ENCODE peak calls at places on chromosomes 2 and 18, in eight cellular contexts. One of them, this sample, is unnamed.

GRCh38 chr2:67346718-67347407 is 50.3 kb upstream of the ETAA1 start:
- DNase-seq in heart right ventricle: no peak
- DNase-seq in CD8-positive, alpha-beta T cell: no peak
- DNase-seq in endodermal cell: no peak
- DNase-seq in Panc1: no peak
- DNase-seq in kidney: no peak
- DNase-seq in A549: no peak
- DNase-seq in K562: no peak
- DNase-seq in this sample: no peak

GRCh38 chr18:73340135-73340934 is 472.5 kb upstream of the NETO1 start:
- DNase-seq in CD8-positive, alpha-beta T cell: no peak
- DNase-seq in heart right ventricle: no peak
- DNase-seq in endodermal cell: no peak
- DNase-seq in K562: no peak
- DNase-seq in A549: no peak
- DNase-seq in Panc1: no peak
- DNase-seq in kidney: no peak
- DNase-seq in this sample: no peak

GRCh38 chr18:35203001-35203553 is 37.8 kb upstream of the ZNF397 start:
- DNase-seq in Panc1: no peak
- DNase-seq in endodermal cell: no peak
- DNase-seq in A549: no peak
- DNase-seq in K562: no peak
- DNase-seq in heart right ventricle: no peak
- DNase-seq in CD8-positive, alpha-beta T cell: no peak
- DNase-seq in kidney: no peak
- DNase-seq in this sample: no peak

GRCh38 chr18:75455249-75456183 is 28.0 kb upstream of the SMIM21 start:
- DNase-seq in K562: no peak
- DNase-seq in CD8-positive, alpha-beta T cell: no peak
- DNase-seq in Panc1: no peak
- DNase-seq in heart right ventricle: peak; percentile 32
- DNase-seq in endodermal cell: peak; percentile 82
- DNase-seq in A549: no peak
- DNase-seq in kidney: peak; percentile 76
- DNase-seq in this sample: peak; percentile 65

GRCh38 chr2:96891591-96892333 is 21.9 kb upstream of the SEMA4C start:
- DNase-seq in A549: no peak
- DNase-seq in kidney: peak; percentile 80
- DNase-seq in K562: no peak
- DNase-seq in CD8-positive, alpha-beta T cell: peak; percentile 45
- DNase-seq in endodermal cell: peak; percentile 84
- DNase-seq in Panc1: no peak
- DNase-seq in heart right ventricle: no peak
- DNase-seq in this sample: no peak

GRCh38 chr18:43312891-43313290 is 35.6 kb upstream of the SYT4 start:
- DNase-seq in CD8-positive, alpha-beta T cell: no peak
- DNase-seq in heart right ventricle: no peak
- DNase-seq in endodermal cell: no peak
- DNase-seq in kidney: no peak
- DNase-seq in Panc1: peak; percentile 30
- DNase-seq in K562: no peak
- DNase-seq in A549: no peak
- DNase-seq in this sample: no peak

GRCh38 chr2:46200100-46200690 is 97.0 kb upstream of the EPAS1 start:
- DNase-seq in kidney: no peak
- DNase-seq in heart right ventricle: no peak
- DNase-seq in K562: no peak
- DNase-seq in CD8-positive, alpha-beta T cell: no peak
- DNase-seq in endodermal cell: no peak
- DNase-seq in A549: no peak
- DNase-seq in Panc1: no peak
- DNase-seq in this sample: no peak

GRCh38 chr18:9673296-9674251 is 34.5 kb upstream of the RAB31 start:
- DNase-seq in A549: peak; percentile 94
- DNase-seq in heart right ventricle: no peak
- DNase-seq in kidney: peak; percentile 79
- DNase-seq in endodermal cell: peak; percentile 69
- DNase-seq in CD8-positive, alpha-beta T cell: no peak
- DNase-seq in K562: no peak
- DNase-seq in Panc1: peak; percentile 41
- DNase-seq in this sample: peak; percentile 44

GRCh38 chr2:235378261-235378660 is 115.6 kb upstream of the AGAP1 start:
- DNase-seq in CD8-positive, alpha-beta T cell: no peak
- DNase-seq in Panc1: no peak
- DNase-seq in K562: no peak
- DNase-seq in heart right ventricle: no peak
- DNase-seq in endodermal cell: no peak
- DNase-seq in A549: no peak
- DNase-seq in kidney: no peak
- DNase-seq in this sample: no peak

GRCh38 chr2:240201861-240202260 is 61.4 kb upstream of the OTOS start:
- DNase-seq in Panc1: no peak
- DNase-seq in endodermal cell: peak; percentile 18
- DNase-seq in K562: no peak
- DNase-seq in A549: no peak
- DNase-seq in kidney: no peak
- DNase-seq in heart right ventricle: no peak
- DNase-seq in CD8-positive, alpha-beta T cell: no peak
- DNase-seq in this sample: no peak

GRCh38 chr2:183105402-183106134 is 18.7 kb upstream of the NUP35 start:
- DNase-seq in heart right ventricle: no peak
- DNase-seq in A549: no peak
- DNase-seq in endodermal cell: no peak
- DNase-seq in CD8-positive, alpha-beta T cell: no peak
- DNase-seq in Panc1: no peak
- DNase-seq in K562: no peak
- DNase-seq in kidney: no peak
- DNase-seq in this sample: no peak

GRCh38 chr2:28610583-28611201 is 114.8 kb downstream of the PLB1 start:
- DNase-seq in kidney: peak; percentile 92
- DNase-seq in A549: peak; percentile 95
- DNase-seq in heart right ventricle: no peak
- DNase-seq in endodermal cell: no peak
- DNase-seq in K562: peak; percentile 24
- DNase-seq in Panc1: no peak
- DNase-seq in CD8-positive, alpha-beta T cell: peak; percentile 37
- DNase-seq in this sample: no peak
- H3K27ac ChIP-seq in kidney: peak overlapping the region; percentile 71
- H3K27ac ChIP-seq in A549: peak overlapping the region; percentile 82
- H3K27ac ChIP-seq in heart right ventricle: no peak overlapping the region
- H3K27ac ChIP-seq in endodermal cell: no peak overlapping the region
- H3K27ac ChIP-seq in K562: no peak overlapping the region
- H3K27ac ChIP-seq in Panc1: peak overlapping the region; percentile 48
- H3K27ac ChIP-seq in CD8-positive, alpha-beta T cell: no peak overlapping the region
- H3K27ac ChIP-seq in this sample: no peak overlapping the region

DNA sequence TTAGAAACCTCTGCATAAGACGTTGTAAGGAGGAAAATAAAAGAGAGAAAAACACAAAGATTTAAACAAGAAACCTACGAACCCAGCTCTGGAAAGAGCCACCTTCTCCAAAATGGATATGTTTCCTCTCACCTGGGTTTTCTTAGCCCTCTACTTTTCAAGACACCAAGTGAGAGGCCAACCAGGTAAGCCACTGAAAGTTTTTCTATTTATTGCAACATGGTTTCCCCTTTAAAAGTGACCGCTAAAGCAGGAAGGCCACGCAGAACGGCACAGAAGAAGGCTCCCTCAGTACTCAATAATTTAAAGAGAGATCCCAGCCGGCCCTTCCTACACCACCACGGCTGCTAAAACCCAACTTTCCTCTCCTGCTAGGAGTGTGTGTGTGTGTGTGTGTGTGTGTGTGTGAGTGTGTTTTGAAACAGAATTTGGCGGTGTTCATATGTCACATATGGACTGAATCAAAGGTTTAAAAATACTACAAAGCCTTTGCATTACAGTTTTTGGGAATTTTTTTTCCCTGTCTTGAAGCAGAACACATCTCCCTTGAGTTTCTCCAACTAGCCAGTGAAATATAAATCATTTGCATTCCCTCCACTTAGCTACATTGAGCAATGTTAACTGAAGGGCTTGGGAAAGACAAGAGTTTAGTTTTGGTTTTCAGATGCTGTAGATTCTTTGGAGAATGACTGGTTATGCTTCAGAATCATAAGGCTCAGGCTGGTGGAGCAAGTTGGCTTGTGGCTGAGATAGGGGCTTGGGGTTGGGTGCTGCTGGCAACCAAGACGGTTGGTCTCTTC is 1.1 kb downstream of the NRP2 start:
- DNase-seq in Panc1: no peak
- DNase-seq in endodermal cell: peak; percentile 58
- DNase-seq in CD8-positive, alpha-beta T cell: no peak
- DNase-seq in K562: no peak
- DNase-seq in kidney: no peak
- DNase-seq in A549: no peak
- DNase-seq in heart right ventricle: no peak
- DNase-seq in this sample: no peak
- H3K4me1 ChIP-seq in Panc1: peaks cover 2% of the 10 kb centered on the region
- H3K4me1 ChIP-seq in endodermal cell: peaks cover 31% of the 10 kb centered on the region
- H3K4me1 ChIP-seq in CD8-positive, alpha-beta T cell: peaks cover 15% of the 10 kb centered on the region
- H3K4me1 ChIP-seq in K562: no peaks in the 10 kb centered on the region
- H3K4me1 ChIP-seq in kidney: peaks cover 19% of the 10 kb centered on the region
- H3K4me1 ChIP-seq in A549: peaks cover 48% of the 10 kb centered on the region
- H3K4me1 ChIP-seq in heart right ventricle: peaks cover 45% of the 10 kb centered on the region
- H3K4me1 ChIP-seq in this sample: peaks cover 51% of the 10 kb centered on the region

DNA sequence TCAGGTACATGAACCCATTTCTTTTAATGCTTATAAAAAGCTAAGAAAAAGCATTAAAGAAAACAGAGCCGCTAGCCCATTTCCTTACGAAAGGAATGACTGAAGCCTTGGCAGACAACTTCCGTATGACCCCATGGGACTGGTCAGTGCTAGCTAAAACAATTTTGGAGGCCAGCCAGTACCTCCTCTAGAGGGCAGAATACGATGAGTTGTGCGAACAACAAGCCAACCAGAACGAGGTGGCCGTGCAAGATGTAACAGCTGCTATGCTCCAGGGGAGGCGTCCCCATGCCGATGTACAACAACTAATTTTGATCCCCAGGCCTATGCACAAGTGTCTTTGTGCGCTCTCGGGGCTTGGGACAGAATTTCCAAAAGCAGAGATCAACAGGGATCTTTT is 16.7 kb downstream of the MAP3K2 start:
- DNase-seq in K562: no peak
- DNase-seq in endodermal cell: no peak
- DNase-seq in heart right ventricle: peak; percentile 35
- DNase-seq in A549: no peak
- DNase-seq in CD8-positive, alpha-beta T cell: no peak
- DNase-seq in kidney: no peak
- DNase-seq in Panc1: no peak
- DNase-seq in this sample: no peak
- TF ChIP-seq CTCF in K562: no peak
- TF ChIP-seq CTCF in endodermal cell: no peak
- TF ChIP-seq CTCF in heart right ventricle: no peak
- TF ChIP-seq CTCF in A549: peak; percentile 10
- TF ChIP-seq CTCF in CD8-positive, alpha-beta T cell: no peak
- TF ChIP-seq CTCF in kidney: peak; percentile 12
- TF ChIP-seq CTCF in Panc1: no peak
- TF ChIP-seq CTCF in this sample: no peak

GRCh38 chr18:45142868-45143267 is 462.2 kb downstream of the SETBP1 start:
- DNase-seq in A549: no peak
- DNase-seq in heart right ventricle: no peak
- DNase-seq in CD8-positive, alpha-beta T cell: no peak
- DNase-seq in K562: no peak
- DNase-seq in Panc1: no peak
- DNase-seq in kidney: no peak
- DNase-seq in endodermal cell: no peak
- DNase-seq in this sample: no peak

GRCh38 chr18:45137089-45137423 is 456.4 kb downstream of the SETBP1 start:
- DNase-seq in endodermal cell: no peak
- DNase-seq in kidney: no peak
- DNase-seq in A549: no peak
- DNase-seq in heart right ventricle: no peak
- DNase-seq in Panc1: no peak
- DNase-seq in CD8-positive, alpha-beta T cell: no peak
- DNase-seq in K562: no peak
- DNase-seq in this sample: no peak

GRCh38 chr18:45136381-45137088 is 455.8 kb downstream of the SETBP1 start:
- DNase-seq in CD8-positive, alpha-beta T cell: no peak
- DNase-seq in kidney: no peak
- DNase-seq in heart right ventricle: no peak
- DNase-seq in K562: no peak
- DNase-seq in A549: no peak
- DNase-seq in Panc1: no peak
- DNase-seq in endodermal cell: no peak
- DNase-seq in this sample: no peak

GRCh38 chr18:45139478-45139877 is 458.8 kb downstream of the SETBP1 start:
- DNase-seq in K562: no peak
- DNase-seq in CD8-positive, alpha-beta T cell: no peak
- DNase-seq in kidney: no peak
- DNase-seq in heart right ventricle: no peak
- DNase-seq in Panc1: no peak
- DNase-seq in endodermal cell: no peak
- DNase-seq in A549: no peak
- DNase-seq in this sample: no peak
- H3K27ac ChIP-seq in K562: no peak overlapping the region
- H3K27ac ChIP-seq in CD8-positive, alpha-beta T cell: no peak overlapping the region
- H3K27ac ChIP-seq in kidney: no peak overlapping the region
- H3K27ac ChIP-seq in heart right ventricle: no peak overlapping the region
- H3K27ac ChIP-seq in Panc1: no peak overlapping the region
- H3K27ac ChIP-seq in endodermal cell: no peak overlapping the region
- H3K27ac ChIP-seq in A549: no peak overlapping the region
- H3K27ac ChIP-seq in this sample: no peak overlapping the region

DNA sequence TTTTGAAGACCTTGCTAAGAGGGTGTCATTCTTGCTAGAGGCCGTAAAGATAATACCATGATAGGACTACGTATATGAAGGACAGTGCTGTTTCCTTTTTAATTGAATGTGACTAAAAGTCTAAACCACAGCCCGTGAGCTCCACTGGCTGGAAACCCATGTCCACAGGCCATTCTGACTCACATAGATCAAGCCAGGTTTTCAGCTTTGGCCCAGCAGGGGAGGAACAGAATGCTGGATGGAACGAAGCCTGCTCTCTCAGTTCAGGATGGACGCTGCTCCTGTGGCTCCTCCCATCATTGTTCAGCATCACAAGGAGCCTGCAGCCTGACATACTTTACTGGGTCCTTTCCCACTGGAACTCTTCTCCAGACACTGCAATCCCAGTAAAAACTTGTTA is 47.6 kb downstream of the ALPK2 start:
- DNase-seq in Panc1: no peak
- DNase-seq in A549: peak; percentile 31
- DNase-seq in endodermal cell: peak; percentile 63
- DNase-seq in K562: no peak
- DNase-seq in CD8-positive, alpha-beta T cell: no peak
- DNase-seq in kidney: no peak
- DNase-seq in heart right ventricle: no peak
- DNase-seq in this sample: no peak
- H3K4me1 ChIP-seq in Panc1: peaks cover 7% of the 10 kb centered on the region
- H3K4me1 ChIP-seq in A549: peaks cover 48% of the 10 kb centered on the region
- H3K4me1 ChIP-seq in endodermal cell: peaks cover 12% of the 10 kb centered on the region
- H3K4me1 ChIP-seq in K562: no peaks in the 10 kb centered on the region
- H3K4me1 ChIP-seq in CD8-positive, alpha-beta T cell: peaks cover 11% of the 10 kb centered on the region
- H3K4me1 ChIP-seq in kidney: peaks cover 5% of the 10 kb centered on the region
- H3K4me1 ChIP-seq in heart right ventricle: peaks cover 10% of the 10 kb centered on the region
- H3K4me1 ChIP-seq in this sample: peaks cover 58% of the 10 kb centered on the region

This sample was measured in neural progenitor cell.